ENCODE peak calls at places on chromosomes 3 and 15, in six cellular contexts. One of them, this sample, is unnamed.

GRCh38 chr3:57076422-57076951 is 16.0 kb downstream of the SPATA12 start:
- DNase-seq in H1: no peak
- DNase-seq in K562: no peak
- DNase-seq in HCT116: no peak
- DNase-seq in GM12878: no peak
- DNase-seq in HepG2: no peak
- DNase-seq in this sample: no peak

GRCh38 chr3:32969656-32970055 is 18.2 kb downstream of the CCR4 start:
- DNase-seq in H1: no peak
- DNase-seq in K562: no peak
- DNase-seq in HCT116: no peak
- DNase-seq in GM12878: no peak
- DNase-seq in HepG2: peak; percentile 59
- DNase-seq in this sample: no peak

GRCh38 chr15:85482896-85483295 is 102.5 kb downstream of the AKAP13 start:
- DNase-seq in H1: no peak
- DNase-seq in K562: no peak
- DNase-seq in HCT116: no peak
- DNase-seq in GM12878: no peak
- DNase-seq in HepG2: no peak
- DNase-seq in this sample: no peak

GRCh38 chr3:177995006-177995732 is 541.1 kb upstream of the KCNMB2 start:
- DNase-seq in H1: no peak
- DNase-seq in K562: no peak
- DNase-seq in HCT116: no peak
- DNase-seq in GM12878: no peak
- DNase-seq in HepG2: no peak
- DNase-seq in this sample: no peak

GRCh38 chr3:180246688-180247195 is 210.0 kb upstream of the PEX5L start:
- DNase-seq in H1: no peak
- DNase-seq in K562: no peak
- DNase-seq in HCT116: no peak
- DNase-seq in GM12878: no peak
- DNase-seq in HepG2: no peak
- DNase-seq in this sample: no peak

GRCh38 chr3:144900366-144900765 is 928.7 kb downstream of the DIPK2A start:
- DNase-seq in H1: no peak
- DNase-seq in K562: no peak
- DNase-seq in HCT116: no peak
- DNase-seq in GM12878: no peak
- DNase-seq in HepG2: no peak
- DNase-seq in this sample: no peak

GRCh38 chr15:38073278-38073930 is 139.0 kb downstream of the TMCO5A start:
- DNase-seq in H1: no peak
- DNase-seq in K562: no peak
- DNase-seq in HCT116: peak; percentile 28
- DNase-seq in GM12878: no peak
- DNase-seq in HepG2: peak; percentile 43
- DNase-seq in this sample: peak; percentile 30

GRCh38 chr3:29871087-29871486 is 590.2 kb downstream of the RBMS3 start:
- DNase-seq in H1: no peak
- DNase-seq in K562: no peak
- DNase-seq in HCT116: no peak
- DNase-seq in GM12878: no peak
- DNase-seq in HepG2: no peak
- DNase-seq in this sample: no peak

GRCh38 chr3:60176614-60177013 is 1074.6 kb downstream of the FHIT start:
- DNase-seq in H1: no peak
- DNase-seq in K562: no peak
- DNase-seq in HCT116: no peak
- DNase-seq in GM12878: no peak
- DNase-seq in HepG2: no peak
- DNase-seq in this sample: no peak

GRCh38 chr3:42535981-42536784 is 33.7 kb downstream of the VIPR1 start:
- DNase-seq in H1: peak; percentile 65
- DNase-seq in K562: peak; percentile 85
- DNase-seq in HCT116: no peak
- DNase-seq in GM12878: no peak
- DNase-seq in HepG2: peak; percentile 60
- DNase-seq in this sample: peak; percentile 70

GRCh38 chr3:89113887-89114840 is 6.7 kb downstream of the EPHA3 start:
- DNase-seq in H1: peak; percentile 88
- DNase-seq in K562: no peak
- DNase-seq in HCT116: no peak
- DNase-seq in GM12878: no peak
- DNase-seq in HepG2: peak; percentile 20
- DNase-seq in this sample: peak; percentile 35

GRCh38 chr3:106172780-106173179 is 304.0 kb upstream of the CBLB start:
- DNase-seq in H1: no peak
- DNase-seq in K562: no peak
- DNase-seq in HCT116: no peak
- DNase-seq in GM12878: peak; percentile 62
- DNase-seq in HepG2: no peak
- DNase-seq in this sample: no peak

GRCh38 chr3:129942296-129942695 is 32.2 kb upstream of the TRH start:
- DNase-seq in H1: peak; percentile 91
- DNase-seq in K562: peak; percentile 53
- DNase-seq in HCT116: peak; percentile 65
- DNase-seq in GM12878: no peak
- DNase-seq in HepG2: peak; percentile 58
- DNase-seq in this sample: peak; percentile 71

GRCh38 chr3:21220944-21221343 is 530.1 kb downstream of the ZNF385D start:
- DNase-seq in H1: no peak
- DNase-seq in K562: no peak
- DNase-seq in HCT116: no peak
- DNase-seq in GM12878: no peak
- DNase-seq in HepG2: no peak
- DNase-seq in this sample: no peak

GRCh38 chr15:20352241-20353200 is 189.1 kb downstream of the GOLGA6L6 start:
- DNase-seq in H1: no peak
- DNase-seq in K562: no peak
- DNase-seq in HCT116: no peak
- DNase-seq in GM12878: no peak
- DNase-seq in HepG2: no peak
- DNase-seq in this sample: no peak

GRCh38 chr3:58532794-58533220 is 4.2 kb downstream of the ACOX2 start:
- DNase-seq in H1: peak; percentile 84
- DNase-seq in K562: peak; percentile 72
- DNase-seq in HCT116: peak; percentile 69
- DNase-seq in GM12878: peak; percentile 11
- DNase-seq in HepG2: peak; percentile 55
- DNase-seq in this sample: peak; percentile 70

GRCh38 chr3:31406901-31407300 is 125.8 kb upstream of the STT3B start:
- DNase-seq in H1: no peak
- DNase-seq in K562: no peak
- DNase-seq in HCT116: no peak
- DNase-seq in GM12878: no peak
- DNase-seq in HepG2: no peak
- DNase-seq in this sample: no peak

GRCh38 chr3:87796137-87796899 is 262.5 kb downstream of the CGGBP1 start:
- DNase-seq in H1: no peak
- DNase-seq in K562: peak; percentile 48
- DNase-seq in HCT116: no peak
- DNase-seq in GM12878: no peak
- DNase-seq in HepG2: no peak
- DNase-seq in this sample: no peak

GRCh38 chr3:153595186-153595815 is 433.3 kb downstream of the RAP2B start:
- DNase-seq in H1: no peak
- DNase-seq in K562: no peak
- DNase-seq in HCT116: peak; percentile 24
- DNase-seq in GM12878: no peak
- DNase-seq in HepG2: peak; percentile 18
- DNase-seq in this sample: peak; percentile 6

GRCh38 chr15:68352401-68353062 is 75.0 kb downstream of the FEM1B start:
- DNase-seq in H1: no peak
- DNase-seq in K562: no peak
- DNase-seq in HCT116: peak; percentile 35
- DNase-seq in GM12878: peak; percentile 21
- DNase-seq in HepG2: no peak
- DNase-seq in this sample: no peak

GRCh38 chr3:144431134-144431533 is 459.5 kb downstream of the DIPK2A start:
- DNase-seq in H1: no peak
- DNase-seq in K562: no peak
- DNase-seq in HCT116: no peak
- DNase-seq in GM12878: no peak
- DNase-seq in HepG2: no peak
- DNase-seq in this sample: no peak

GRCh38 chr15:31434418-31435255 is 108.0 kb downstream of the KLF13 start:
- DNase-seq in H1: no peak
- DNase-seq in K562: peak; percentile 18
- DNase-seq in HCT116: no peak
- DNase-seq in GM12878: peak; percentile 69
- DNase-seq in HepG2: no peak
- DNase-seq in this sample: no peak

GRCh38 chr15:71973366-71973765 is 144.6 kb downstream of the MYO9A start:
- DNase-seq in H1: no peak
- DNase-seq in K562: no peak
- DNase-seq in HCT116: no peak
- DNase-seq in GM12878: no peak
- DNase-seq in HepG2: no peak
- DNase-seq in this sample: no peak

GRCh38 chr3:172065967-172066762 is 26.8 kb downstream of the FNDC3B start:
- DNase-seq in H1: no peak
- DNase-seq in K562: no peak
- DNase-seq in HCT116: no peak
- DNase-seq in GM12878: peak; percentile 21
- DNase-seq in HepG2: peak; percentile 81
- DNase-seq in this sample: no peak
- H3K4me3 ChIP-seq in H1: no peak overlapping the region
- H3K4me3 ChIP-seq in K562: no peak overlapping the region
- H3K4me3 ChIP-seq in HCT116: no peak overlapping the region
- H3K4me3 ChIP-seq in GM12878: no peak overlapping the region
- H3K4me3 ChIP-seq in HepG2: no peak overlapping the region
- H3K4me3 ChIP-seq in this sample: no peak overlapping the region

GRCh38 chr15:73361331-73361730 is 7.4 kb downstream of the HCN4 start:
- DNase-seq in H1: no peak
- DNase-seq in K562: no peak
- DNase-seq in HCT116: no peak
- DNase-seq in GM12878: no peak
- DNase-seq in HepG2: no peak
- DNase-seq in this sample: no peak
- H3K27me3 ChIP-seq in H1: no peaks in the 10 kb centered on the region
- H3K27me3 ChIP-seq in K562: peaks cover 80% of the 10 kb centered on the region
- H3K27me3 ChIP-seq in HCT116: no peaks in the 10 kb centered on the region
- H3K27me3 ChIP-seq in GM12878: peaks cover 7% of the 10 kb centered on the region
- H3K27me3 ChIP-seq in HepG2: peaks cover 78% of the 10 kb centered on the region
- H3K27me3 ChIP-seq in this sample: no peaks in the 10 kb centered on the region

DNA sequence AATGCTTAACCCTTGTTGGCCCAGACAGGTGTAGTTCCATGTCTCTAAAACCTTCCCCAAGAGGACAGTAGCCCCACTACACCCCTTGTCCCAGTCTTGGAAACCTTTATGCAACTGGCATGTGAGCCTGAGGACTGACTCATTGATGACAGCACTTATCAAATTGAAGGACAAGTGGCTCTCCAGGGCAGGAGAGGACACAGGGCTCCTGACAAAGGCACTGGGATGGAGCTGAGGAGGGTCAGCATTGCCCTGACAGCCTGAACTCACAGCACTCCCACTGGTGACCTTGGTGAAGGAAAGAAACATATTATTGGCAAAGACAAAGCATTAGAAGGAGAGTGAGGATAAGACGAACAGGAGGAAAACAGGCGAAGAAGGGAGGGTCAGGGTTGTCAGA is 139.9 kb downstream of the EPHB1 start:
- DNase-seq in H1: no peak
- DNase-seq in K562: no peak
- DNase-seq in HCT116: no peak
- DNase-seq in GM12878: no peak
- DNase-seq in HepG2: no peak
- DNase-seq in this sample: no peak
- TF ChIP-seq ZNF274 in H1: no peak
- TF ChIP-seq ZNF274 in K562: no peak
- TF ChIP-seq ZNF274 in HCT116: no peak
- TF ChIP-seq ZNF274 in GM12878: no peak
- TF ChIP-seq ZNF274 in HepG2: no peak
- TF ChIP-seq ZNF274 in this sample: no peak

GRCh38 chr3:108219336-108219735 is 2.9 kb downstream of the IFT57 start:
- DNase-seq in H1: no peak
- DNase-seq in K562: no peak
- DNase-seq in HCT116: no peak
- DNase-seq in GM12878: no peak
- DNase-seq in HepG2: no peak
- DNase-seq in this sample: no peak
- H3K4me3 ChIP-seq in H1: no peak overlapping the region
- H3K4me3 ChIP-seq in K562: no peak overlapping the region
- H3K4me3 ChIP-seq in HCT116: no peak overlapping the region
- H3K4me3 ChIP-seq in GM12878: peak overlapping the region; percentile 27
- H3K4me3 ChIP-seq in HepG2: no peak overlapping the region
- H3K4me3 ChIP-seq in this sample: no peak overlapping the region

GRCh38 chr3:122493296-122493695 is 21.4 kb downstream of the KPNA1 start:
- DNase-seq in H1: no peak
- DNase-seq in K562: no peak
- DNase-seq in HCT116: no peak
- DNase-seq in GM12878: no peak
- DNase-seq in HepG2: no peak
- DNase-seq in this sample: no peak
- H3K27me3 ChIP-seq in H1: no peaks in the 10 kb centered on the region
- H3K27me3 ChIP-seq in K562: no peaks in the 10 kb centered on the region
- H3K27me3 ChIP-seq in HCT116: no peaks in the 10 kb centered on the region
- H3K27me3 ChIP-seq in GM12878: no peaks in the 10 kb centered on the region
- H3K27me3 ChIP-seq in HepG2: no peaks in the 10 kb centered on the region
- H3K27me3 ChIP-seq in this sample: no peaks in the 10 kb centered on the region

GRCh38 chr3:195115598-195115905 is 155.4 kb downstream of the XXYLT1 start:
- DNase-seq in H1: no peak
- DNase-seq in K562: no peak
- DNase-seq in HCT116: no peak
- DNase-seq in GM12878: no peak
- DNase-seq in HepG2: no peak
- DNase-seq in this sample: no peak
- TF ChIP-seq ZNF274 in H1: no peak
- TF ChIP-seq ZNF274 in K562: no peak
- TF ChIP-seq ZNF274 in HCT116: no peak
- TF ChIP-seq ZNF274 in GM12878: no peak
- TF ChIP-seq ZNF274 in HepG2: no peak
- TF ChIP-seq ZNF274 in this sample: no peak

GRCh38 chr3:11637901-11638668 is 5.6 kb downstream of the VGLL4 start:
- DNase-seq in H1: no peak
- DNase-seq in K562: no peak
- DNase-seq in HCT116: no peak
- DNase-seq in GM12878: no peak
- DNase-seq in HepG2: no peak
- DNase-seq in this sample: no peak
- H3K4me3 ChIP-seq in H1: no peak overlapping the region
- H3K4me3 ChIP-seq in K562: no peak overlapping the region
- H3K4me3 ChIP-seq in HCT116: no peak overlapping the region
- H3K4me3 ChIP-seq in GM12878: peak overlapping the region; percentile 86
- H3K4me3 ChIP-seq in HepG2: peak overlapping the region; percentile 3
- H3K4me3 ChIP-seq in this sample: no peak overlapping the region

GRCh38 chr15:77695548-77695947 is 62.8 kb upstream of the LINGO1 start:
- DNase-seq in H1: no peak
- DNase-seq in K562: no peak
- DNase-seq in HCT116: no peak
- DNase-seq in GM12878: no peak
- DNase-seq in HepG2: no peak
- DNase-seq in this sample: no peak
- H3K27me3 ChIP-seq in H1: no peaks in the 10 kb centered on the region
- H3K27me3 ChIP-seq in K562: peaks cover 54% of the 10 kb centered on the region
- H3K27me3 ChIP-seq in HCT116: peaks cover 2% of the 10 kb centered on the region
- H3K27me3 ChIP-seq in GM12878: peaks cover 5% of the 10 kb centered on the region
- H3K27me3 ChIP-seq in HepG2: peaks cover 19% of the 10 kb centered on the region
- H3K27me3 ChIP-seq in this sample: peaks cover 6% of the 10 kb centered on the region